ENCODE peak calls at places on chromosomes 3 and 15, in six cellular contexts. One of them, this sample, is unnamed.

GRCh38 chr15:37105795-37106333 is 5.5 kb upstream of the MEIS2 start:
- DNase-seq in A549: no peak
- DNase-seq in IMR-90: no peak
- DNase-seq in HepG2: no peak
- DNase-seq in K562: no peak
- DNase-seq in GM12878: no peak
- DNase-seq in this sample: no peak

GRCh38 chr15:42503822-42504221 is 8.4 kb downstream of the SNAP23 start:
- DNase-seq in A549: no peak
- DNase-seq in IMR-90: no peak
- DNase-seq in HepG2: no peak
- DNase-seq in K562: no peak
- DNase-seq in GM12878: no peak
- DNase-seq in this sample: no peak

GRCh38 chr3:151214459-151214858 is 11.4 kb upstream of the GPR171 start:
- DNase-seq in A549: no peak
- DNase-seq in IMR-90: no peak
- DNase-seq in HepG2: no peak
- DNase-seq in K562: no peak
- DNase-seq in GM12878: no peak
- DNase-seq in this sample: no peak

GRCh38 chr15:44132057-44132456 is 63.0 kb downstream of the FRMD5 start:
- DNase-seq in A549: no peak
- DNase-seq in IMR-90: no peak
- DNase-seq in HepG2: no peak
- DNase-seq in K562: no peak
- DNase-seq in GM12878: no peak
- DNase-seq in this sample: no peak

GRCh38 chr15:66145242-66146182 is 108.0 kb downstream of the MEGF11 start:
- DNase-seq in A549: no peak
- DNase-seq in IMR-90: no peak
- DNase-seq in HepG2: no peak
- DNase-seq in K562: no peak
- DNase-seq in GM12878: no peak
- DNase-seq in this sample: no peak

GRCh38 chr3:29331830-29332637 is 51.2 kb downstream of the RBMS3 start:
- DNase-seq in A549: peak
- DNase-seq in IMR-90: no peak
- DNase-seq in HepG2: no peak
- DNase-seq in K562: no peak
- DNase-seq in GM12878: no peak
- DNase-seq in this sample: no peak

GRCh38 chr15:72020799-72021198 is 97.2 kb downstream of the MYO9A start:
- DNase-seq in A549: no peak
- DNase-seq in IMR-90: no peak
- DNase-seq in HepG2: no peak
- DNase-seq in K562: no peak
- DNase-seq in GM12878: no peak
- DNase-seq in this sample: no peak

GRCh38 chr3:116927918-116928317 is 218.3 kb downstream of the TUSC7 start:
- DNase-seq in A549: no peak
- DNase-seq in IMR-90: no peak
- DNase-seq in HepG2: no peak
- DNase-seq in K562: no peak
- DNase-seq in GM12878: no peak
- DNase-seq in this sample: no peak

GRCh38 chr15:85005319-85005718 is 23.7 kb downstream of the PDE8A start:
- DNase-seq in A549: no peak
- DNase-seq in IMR-90: no peak
- DNase-seq in HepG2: no peak
- DNase-seq in K562: no peak
- DNase-seq in GM12878: no peak
- DNase-seq in this sample: no peak

GRCh38 chr3:186640473-186640818 is 247 bp downstream of the FETUB start:
- DNase-seq in A549: peak
- DNase-seq in IMR-90: no peak
- DNase-seq in HepG2: no peak
- DNase-seq in K562: no peak
- DNase-seq in GM12878: no peak
- DNase-seq in this sample: no peak

DNA sequence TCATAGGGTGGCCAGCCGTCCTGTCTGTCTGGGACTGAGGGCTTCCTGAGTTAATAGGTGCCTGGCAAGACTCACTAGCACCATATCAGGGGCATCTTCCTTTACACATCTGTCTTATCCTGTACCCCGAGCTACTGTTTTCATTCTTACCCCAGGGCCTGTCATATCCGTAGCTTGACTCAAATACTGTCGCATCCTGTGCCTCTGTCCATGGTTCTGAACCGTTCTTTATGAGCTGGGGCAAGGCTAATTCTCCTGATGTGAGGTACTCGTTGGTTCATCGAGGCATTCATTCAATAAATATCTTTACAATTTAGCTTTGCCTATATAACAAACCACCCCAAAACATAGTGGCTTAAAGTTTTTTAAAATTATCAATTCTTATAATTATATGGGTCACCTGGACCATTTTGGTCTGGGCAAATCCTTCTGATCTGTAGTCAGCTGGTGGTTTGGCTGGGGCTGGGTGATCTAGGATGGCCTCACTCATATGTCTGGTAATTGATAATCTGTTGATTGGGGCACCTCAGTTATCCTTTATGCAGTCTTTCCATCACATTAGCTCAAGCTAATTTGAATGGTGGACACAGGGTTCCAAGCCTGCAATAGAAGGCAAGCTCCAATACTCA is 121.2 kb downstream of the TLE3 start:
- DNase-seq in A549: peak
- DNase-seq in IMR-90: peak
- DNase-seq in HepG2: peak
- DNase-seq in K562: peak
- DNase-seq in GM12878: no peak
- DNase-seq in this sample: peak
- TF ChIP-seq BHLHE40 in A549: no peak
- TF ChIP-seq BHLHE40 in IMR-90: no peak
- TF ChIP-seq BHLHE40 in HepG2: no peak
- TF ChIP-seq BHLHE40 in K562: no peak
- TF ChIP-seq BHLHE40 in GM12878: no peak
- TF ChIP-seq BHLHE40 in this sample: no peak

DNA sequence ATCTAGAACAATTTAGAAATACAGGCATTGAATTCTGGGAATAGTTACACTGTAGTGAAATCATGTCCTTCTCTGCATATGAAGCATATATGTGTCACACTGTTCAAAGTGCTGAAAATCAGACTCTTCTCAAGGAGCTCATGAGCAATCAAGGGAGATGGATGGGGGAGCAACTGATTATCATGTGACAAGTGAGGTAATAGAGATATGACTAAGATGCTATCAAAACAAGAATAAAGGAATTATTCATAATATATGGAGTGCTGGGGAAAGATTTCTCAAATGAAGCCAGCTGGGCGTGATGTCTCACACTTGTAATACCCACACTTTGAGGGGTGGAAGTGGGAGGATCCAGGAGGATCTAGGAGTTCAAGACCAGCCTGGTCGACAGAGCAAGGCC is 74.9 kb upstream of the CHRNB4 start:
- DNase-seq in A549: peak
- DNase-seq in IMR-90: peak
- DNase-seq in HepG2: no peak
- DNase-seq in K562: no peak
- DNase-seq in GM12878: no peak
- DNase-seq in this sample: no peak
- TF ChIP-seq BHLHE40 in A549: no peak
- TF ChIP-seq BHLHE40 in IMR-90: peak
- TF ChIP-seq BHLHE40 in HepG2: no peak
- TF ChIP-seq BHLHE40 in K562: no peak
- TF ChIP-seq BHLHE40 in GM12878: no peak
- TF ChIP-seq BHLHE40 in this sample: no peak

GRCh38 chr15:93307513-93307912 is 218.5 kb upstream of the RGMA start:
- DNase-seq in A549: no peak
- DNase-seq in IMR-90: no peak
- DNase-seq in HepG2: no peak
- DNase-seq in K562: no peak
- DNase-seq in GM12878: no peak
- DNase-seq in this sample: no peak

GRCh38 chr15:93308026-93308670 is 219.1 kb upstream of the RGMA start:
- DNase-seq in A549: no peak
- DNase-seq in IMR-90: no peak
- DNase-seq in HepG2: no peak
- DNase-seq in K562: no peak
- DNase-seq in GM12878: no peak
- DNase-seq in this sample: no peak

GRCh38 chr15:93302080-93302765 is 213.2 kb upstream of the RGMA start:
- DNase-seq in A549: no peak
- DNase-seq in IMR-90: no peak
- DNase-seq in HepG2: no peak
- DNase-seq in K562: no peak
- DNase-seq in GM12878: no peak
- DNase-seq in this sample: no peak

GRCh38 chr15:93300796-93301195 is 211.8 kb upstream of the RGMA start:
- DNase-seq in A549: no peak
- DNase-seq in IMR-90: no peak
- DNase-seq in HepG2: no peak
- DNase-seq in K562: no peak
- DNase-seq in GM12878: no peak
- DNase-seq in this sample: no peak

DNA sequence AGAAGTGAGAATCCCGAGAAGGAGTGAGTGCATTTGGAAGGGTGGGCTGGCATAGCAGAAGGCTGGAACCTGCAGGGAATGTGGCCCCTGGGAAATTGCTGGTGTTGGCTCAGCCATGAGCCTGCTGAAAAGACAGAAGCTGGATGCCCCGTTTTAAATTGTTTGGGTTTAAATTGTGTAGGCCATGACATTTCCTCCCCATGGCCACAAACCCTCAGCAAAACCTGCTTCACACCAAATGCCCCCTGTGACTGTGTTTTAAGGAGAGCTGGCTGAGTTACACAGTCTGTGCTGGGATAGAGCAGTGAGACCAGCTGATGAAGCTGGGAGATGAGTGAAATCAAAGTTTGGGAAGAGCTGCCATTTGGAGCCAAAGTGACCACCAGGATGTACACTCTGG is 216.3 kb upstream of the RGMA start:
- DNase-seq in A549: no peak
- DNase-seq in IMR-90: no peak
- DNase-seq in HepG2: no peak
- DNase-seq in K562: no peak
- DNase-seq in GM12878: no peak
- DNase-seq in this sample: no peak
- TF ChIP-seq BHLHE40 in A549: no peak
- TF ChIP-seq BHLHE40 in IMR-90: no peak
- TF ChIP-seq BHLHE40 in HepG2: no peak
- TF ChIP-seq BHLHE40 in K562: no peak
- TF ChIP-seq BHLHE40 in GM12878: no peak
- TF ChIP-seq BHLHE40 in this sample: no peak

GRCh38 chr3:55160241-55160877 is 232.5 kb upstream of the LRTM1 start:
- DNase-seq in A549: no peak
- DNase-seq in IMR-90: peak
- DNase-seq in HepG2: no peak
- DNase-seq in K562: no peak
- DNase-seq in GM12878: peak
- DNase-seq in this sample: no peak

GRCh38 chr3:55164191-55164590 is 236.3 kb upstream of the LRTM1 start:
- DNase-seq in A549: no peak
- DNase-seq in IMR-90: no peak
- DNase-seq in HepG2: no peak
- DNase-seq in K562: no peak
- DNase-seq in GM12878: no peak
- DNase-seq in this sample: no peak

GRCh38 chr3:55163421-55163820 is 235.6 kb upstream of the LRTM1 start:
- DNase-seq in A549: no peak
- DNase-seq in IMR-90: no peak
- DNase-seq in HepG2: no peak
- DNase-seq in K562: no peak
- DNase-seq in GM12878: no peak
- DNase-seq in this sample: no peak

GRCh38 chr3:55161256-55161655 is 233.4 kb upstream of the LRTM1 start:
- DNase-seq in A549: no peak
- DNase-seq in IMR-90: peak
- DNase-seq in HepG2: no peak
- DNase-seq in K562: no peak
- DNase-seq in GM12878: no peak
- DNase-seq in this sample: no peak

DNA sequence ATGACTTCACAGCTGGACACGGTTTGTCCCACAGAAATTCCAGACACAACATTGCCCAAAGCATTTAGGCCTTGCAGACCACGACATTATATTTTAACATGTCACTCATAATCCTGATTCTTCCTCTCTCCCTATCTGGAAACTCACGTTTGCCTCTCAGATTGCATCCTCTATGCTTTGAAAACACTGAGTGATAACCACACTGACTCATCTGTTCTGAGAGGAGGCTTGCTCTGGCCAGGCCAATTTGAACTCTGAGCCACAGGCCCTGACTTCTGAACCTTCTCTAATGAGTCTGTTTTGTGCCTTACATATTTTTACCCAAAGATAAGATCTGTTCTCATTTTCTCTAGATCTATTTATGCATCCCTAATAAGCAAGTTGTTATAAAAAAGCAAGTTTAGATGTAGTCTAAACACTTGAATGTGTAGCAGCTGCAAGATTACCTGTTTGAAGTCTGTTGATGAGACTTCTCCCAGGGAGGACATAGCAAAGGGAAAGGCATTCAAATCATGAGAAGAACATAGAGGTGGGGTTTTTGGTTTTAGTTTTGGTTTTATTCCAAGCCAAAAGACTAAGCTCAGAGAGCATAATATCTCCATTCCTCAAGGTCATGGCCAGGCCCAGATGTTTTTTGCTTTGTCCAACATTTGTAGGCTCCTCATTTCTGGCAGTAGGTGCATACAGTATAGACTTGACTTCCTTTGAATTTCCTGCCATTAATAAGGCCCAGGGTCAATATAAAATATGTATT is 234.3 kb upstream of the LRTM1 start:
- DNase-seq in A549: no peak
- DNase-seq in IMR-90: peak
- DNase-seq in HepG2: no peak
- DNase-seq in K562: no peak
- DNase-seq in GM12878: peak
- DNase-seq in this sample: no peak
- TF ChIP-seq BHLHE40 in A549: no peak
- TF ChIP-seq BHLHE40 in IMR-90: peak
- TF ChIP-seq BHLHE40 in HepG2: no peak
- TF ChIP-seq BHLHE40 in K562: no peak
- TF ChIP-seq BHLHE40 in GM12878: peak
- TF ChIP-seq BHLHE40 in this sample: no peak

DNA sequence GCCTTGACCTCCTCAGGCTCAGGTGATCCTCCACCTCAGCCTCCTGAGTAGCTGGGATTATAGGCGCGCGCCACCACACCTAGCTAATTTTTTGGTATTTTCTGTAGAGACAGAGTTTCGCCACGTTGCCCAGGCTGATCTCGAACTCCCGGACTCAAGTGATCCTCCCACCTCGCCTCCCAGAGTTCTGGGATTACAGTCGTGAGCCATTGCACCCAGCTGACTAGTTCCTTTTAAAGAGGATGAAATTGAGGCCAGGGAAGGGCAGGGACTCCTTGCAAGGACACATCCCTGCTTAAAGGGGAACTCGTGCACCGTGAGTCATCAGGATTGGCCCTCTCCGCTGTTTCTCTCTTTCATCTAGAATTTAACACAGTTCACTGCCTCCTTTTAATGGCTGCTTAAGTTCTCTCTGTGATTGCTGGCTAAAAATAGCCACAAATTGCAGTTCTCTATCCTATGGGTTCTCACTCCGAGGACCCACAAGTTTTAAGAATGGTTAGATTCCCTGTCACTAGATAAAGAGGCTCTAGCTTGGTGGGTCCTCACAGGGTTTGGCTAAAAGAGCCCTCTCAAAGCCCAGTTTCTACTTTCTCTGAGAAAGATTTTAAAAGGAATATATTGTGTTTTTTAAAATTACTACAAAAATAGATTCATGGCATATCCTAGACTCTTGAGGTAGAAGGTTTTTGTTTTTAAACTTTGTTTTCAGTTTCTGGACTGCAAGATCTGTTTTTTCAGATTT is 1.4 kb downstream of the CRTAP start:
- DNase-seq in A549: peak
- DNase-seq in IMR-90: peak
- DNase-seq in HepG2: no peak
- DNase-seq in K562: peak
- DNase-seq in GM12878: no peak
- DNase-seq in this sample: peak
- TF ChIP-seq BHLHE40 in A549: no peak
- TF ChIP-seq BHLHE40 in IMR-90: peak
- TF ChIP-seq BHLHE40 in HepG2: no peak
- TF ChIP-seq BHLHE40 in K562: peak
- TF ChIP-seq BHLHE40 in GM12878: no peak
- TF ChIP-seq BHLHE40 in this sample: no peak

This sample was measured in HEK293T.